ENCODE peak calls at places on chromosome 15, in eight cellular contexts. D, M, W, U, R, Y, V and C are unnamed samples.
A peak's percentile ranks its signal among the peaks of the same experiment; 100 is the strongest.

GRCh38 chr15:86163771-86164170 is 84.1 kb downstream of the AGBL1 start:
- DNase-seq in D (no peak), M (no peak), W (no peak), U (no peak), R (no peak), Y (peak; percentile 41), V (no peak), C (no peak)

GRCh38 chr15:95843241-95843851 is 487.2 kb upstream of the NR2F2 start:
- DNase-seq in D (peak; percentile 33), M (no peak), W (no peak), U (no peak), R (peak; percentile 85), Y (peak; percentile 14), V (peak; percentile 88), C (peak; percentile 76)

GRCh38 chr15:91787198-91787597 is 66.3 kb upstream of the SLCO3A1 start:
- DNase-seq in D (no peak), M (no peak), W (no peak), U (no peak), R (no peak), Y (no peak), V (no peak), C (no peak)

GRCh38 chr15:79592126-79592525 is 160.0 kb downstream of the MINAR1 start:
- DNase-seq in D (no peak), M (no peak), W (no peak), U (no peak), R (no peak), Y (no peak), V (no peak), C (no peak)

GRCh38 chr15:52112203-52112750 is 298 bp downstream of the BCL2L10 start:
- DNase-seq in D (peak; percentile 45), M (no peak), W (peak; percentile 35), U (no peak), R (no peak), Y (peak; percentile 62), V (no peak), C (no peak)

GRCh38 chr15:40939909-40940801 is 11.0 kb downstream of the DLL4 start:
- DNase-seq in D (peak; percentile 59), M (no peak), W (no peak), U (no peak), R (no peak), Y (peak; percentile 35), V (no peak), C (no peak)

GRCh38 chr15:92666780-92667179 is 11.2 kb upstream of the FAM174B start:
- DNase-seq in D (peak; percentile 82), M (no peak), W (no peak), U (no peak), R (peak; percentile 17), Y (peak; percentile 41), V (no peak), C (no peak)

GRCh38 chr15:39344662-39345141 is 236.2 kb upstream of the THBS1 start:
- DNase-seq in D (no peak), M (no peak), W (no peak), U (no peak), R (peak; percentile 64), Y (no peak), V (no peak), C (no peak)

GRCh38 chr15:89910891-89911626 is 1.7 kb downstream of the ARPIN start:
- DNase-seq in D (no peak), M (no peak), W (no peak), U (no peak), R (no peak), Y (no peak), V (no peak), C (no peak)

GRCh38 chr15:57218826-57219576 is 157.3 kb upstream of the CGNL1 start:
- DNase-seq in D (no peak), M (peak; percentile 99), W (no peak), U (no peak), R (peak; percentile 93), Y (no peak), V (peak; percentile 99), C (peak; percentile 95)

GRCh38 chr15:57216288-57216687 is 160.0 kb upstream of the CGNL1 start:
- DNase-seq in D (no peak), M (peak; percentile 54), W (no peak), U (no peak), R (peak; percentile 88), Y (peak; percentile 32), V (peak; percentile 91), C (peak; percentile 85)

GRCh38 chr15:57220220-57220619 is 156.1 kb upstream of the CGNL1 start:
- DNase-seq in D (no peak), M (peak; percentile 75), W (no peak), U (no peak), R (peak; percentile 86), Y (no peak), V (peak; percentile 72), C (peak; percentile 71)

GRCh38 chr15:57215371-57215770 is 160.9 kb upstream of the CGNL1 start:
- DNase-seq in D (no peak), M (no peak), W (no peak), U (no peak), R (no peak), Y (no peak), V (no peak), C (no peak)

DNA sequence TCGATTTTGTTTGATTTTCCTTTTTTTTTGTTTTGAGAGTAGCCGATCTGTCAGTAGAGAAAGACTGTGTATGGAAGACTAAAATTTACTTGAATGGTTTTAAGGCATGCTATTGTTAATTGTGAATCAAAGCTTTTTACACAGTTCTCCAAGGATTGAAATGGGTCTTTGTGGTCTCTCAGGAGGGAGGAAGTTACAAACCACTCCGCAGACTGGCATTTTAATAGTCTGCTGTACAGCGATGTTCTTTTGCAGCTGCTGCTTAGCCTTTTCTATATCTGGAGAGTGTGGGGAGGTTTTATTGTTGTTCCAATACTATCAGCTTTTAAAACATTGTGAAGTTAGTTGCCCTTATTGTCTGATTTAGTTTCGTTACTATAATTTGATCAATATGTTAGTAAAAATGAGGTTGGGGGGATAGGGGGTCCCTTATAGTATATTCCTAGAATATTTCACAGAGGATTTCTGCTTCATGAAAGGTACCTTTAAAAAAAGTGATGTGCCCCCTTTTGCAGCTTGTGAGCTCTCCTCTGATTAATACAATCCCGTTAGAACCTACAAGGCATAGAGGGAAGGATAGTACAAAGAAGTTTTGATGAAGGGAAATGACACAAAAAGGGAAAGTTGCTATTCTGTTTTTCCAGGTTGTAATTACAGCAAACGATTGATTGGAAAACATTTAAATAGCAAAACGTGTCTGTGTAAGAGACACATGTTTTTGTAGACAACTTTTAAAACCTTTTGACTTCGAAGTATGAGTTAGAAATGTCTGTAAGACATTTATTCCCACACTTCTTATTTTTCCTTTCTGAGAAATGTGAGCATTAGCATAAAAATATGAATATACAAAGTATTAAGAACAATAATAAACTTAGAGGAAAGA is 158.3 kb upstream of the CGNL1 start:
- DNase-seq in D (no peak), M (no peak), W (no peak), U (no peak), R (peak; percentile 82), Y (no peak), V (peak; percentile 47), C (peak; percentile 39)
- H3K4me3 ChIP-seq in D (no peak overlapping the region), M (no peak overlapping the region), W (no peak overlapping the region), U (no peak overlapping the region), R (peak overlapping the region; percentile 32), Y (no peak overlapping the region), V (no peak overlapping the region), C (peak overlapping the region; percentile 3)

DNA sequence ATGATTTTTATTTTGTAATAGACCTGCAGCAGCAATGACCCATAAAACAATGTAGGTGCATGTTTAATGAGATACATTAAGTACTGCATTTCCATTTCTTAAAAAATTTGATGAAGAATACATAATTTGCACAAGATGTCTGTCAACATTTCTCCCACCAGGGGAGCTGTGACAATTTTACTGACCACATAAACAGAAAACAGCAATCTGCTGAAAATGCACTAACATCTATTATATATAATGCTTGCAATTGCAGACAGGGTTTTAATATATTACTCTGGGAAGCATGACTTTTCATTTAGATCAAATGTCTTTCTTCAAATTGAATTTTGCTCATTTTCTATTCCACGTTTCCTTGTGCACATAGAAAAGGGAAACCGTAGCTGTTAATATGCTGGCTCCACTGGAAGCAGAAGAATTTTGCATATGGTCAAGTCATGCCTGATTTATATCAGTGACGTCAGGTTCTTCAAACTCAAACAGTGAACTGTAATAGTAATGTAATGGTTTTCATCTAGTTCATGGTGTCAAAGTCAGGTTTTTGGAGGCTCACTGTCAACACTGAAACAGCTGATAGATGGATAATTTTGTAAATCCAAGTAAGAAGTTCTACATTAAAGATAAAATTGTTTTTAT is 79.8 kb upstream of the IGF1R start:
- DNase-seq in D (no peak), M (no peak), W (no peak), U (no peak), R (peak; percentile 15), Y (no peak), V (peak; percentile 29), C (peak; percentile 11)
- TF ChIP-seq CTCF in D (peak; percentile 20), M (peak; percentile 30), W (no peak), U (no peak), R (peak; percentile 62), Y (peak; percentile 17), V (peak; percentile 40), C (peak; percentile 35)

GRCh38 chr15:76190767-76191538 is 120.3 kb downstream of the ETFA start:
- DNase-seq in D (peak; percentile 83), M (no peak), W (peak; percentile 65), U (peak; percentile 86), R (peak; percentile 72), Y (peak; percentile 89), V (peak; percentile 78), C (peak; percentile 76)
- H3K4me3 ChIP-seq in D (no peak overlapping the region), M (no peak overlapping the region), W (no peak overlapping the region), U (no peak overlapping the region), R (no peak overlapping the region), Y (no peak overlapping the region), V (no peak overlapping the region), C (no peak overlapping the region)

GRCh38 chr15:73968461-73968860 is 23.6 kb downstream of the STOML1 start:
- DNase-seq in D (no peak), M (no peak), W (no peak), U (no peak), R (no peak), Y (no peak), V (no peak), C (no peak)

GRCh38 chr15:73962409-73962808 is 29.7 kb downstream of the STOML1 start:
- DNase-seq in D (no peak), M (no peak), W (no peak), U (no peak), R (no peak), Y (no peak), V (no peak), C (no peak)

GRCh38 chr15:73965730-73966103 is 26.4 kb downstream of the STOML1 start:
- DNase-seq in D (no peak), M (no peak), W (no peak), U (no peak), R (peak; percentile 70), Y (no peak), V (peak; percentile 69), C (peak; percentile 36)

GRCh38 chr15:73964736-73965093 is 27.4 kb downstream of the STOML1 start:
- DNase-seq in D (peak; percentile 87), M (peak; percentile 53), W (peak; percentile 88), U (peak; percentile 81), R (peak; percentile 86), Y (peak; percentile 85), V (peak; percentile 84), C (peak; percentile 84)

DNA sequence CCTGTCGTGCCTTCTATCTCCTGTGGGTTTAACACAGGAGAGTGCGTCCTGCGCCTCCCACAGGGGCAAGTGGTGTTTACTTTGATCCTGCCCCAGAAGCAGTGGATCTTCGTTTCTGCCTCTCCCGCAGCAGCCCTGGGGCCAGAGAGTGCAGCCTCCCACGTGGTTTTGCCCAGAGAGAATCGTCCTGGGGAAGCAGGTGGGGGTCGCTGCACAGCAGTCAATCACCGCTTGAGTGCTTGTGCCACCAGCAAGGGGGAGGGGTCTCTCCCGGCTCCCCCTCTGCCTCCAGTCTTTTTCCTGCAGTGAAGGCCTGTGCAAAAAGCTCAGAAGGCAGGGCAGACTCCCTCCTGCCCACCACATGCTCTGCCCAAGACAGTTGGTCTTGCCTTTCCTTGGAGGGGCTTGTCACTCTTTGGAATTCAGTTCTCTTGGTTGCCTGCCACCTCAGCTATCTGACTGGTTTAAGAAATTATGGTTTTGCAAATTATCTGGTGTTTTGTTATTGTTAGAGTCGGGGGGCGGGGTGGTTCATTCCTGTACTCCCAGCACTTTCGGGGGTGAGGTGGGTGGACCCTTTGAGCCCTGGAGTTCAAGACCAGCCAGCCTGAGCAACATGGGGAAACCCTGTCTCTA is 26.9 kb downstream of the STOML1 start:
- DNase-seq in D (no peak), M (no peak), W (no peak), U (no peak), R (no peak), Y (peak; percentile 11), V (no peak), C (no peak)
- TF ChIP-seq CTCF in D (peak; percentile 5), M (no peak), W (peak; percentile 45), U (no peak), R (no peak), Y (no peak), V (no peak), C (no peak)